ENCODE peak calls at places on chromosome 11, in seven cellular contexts. One of them, this sample, is unnamed.
A peak's percentile ranks its signal among the peaks of the same experiment; 100 is the strongest.

GRCh38 chr11:62439785-62440602 is 21.2 kb downstream of the SCGB1A1 start:
- DNase-seq in fibroblast of mammary gland: peak; percentile 75
- DNase-seq in skeletal muscle cell: peak; percentile 52
- DNase-seq in neural crest cell: no peak
- DNase-seq in amniotic stem cell: no peak
- DNase-seq in EL: peak; percentile 80
- DNase-seq in DMS 273 treated with DMSO at 0.1 percent for 48 hours: no peak
- DNase-seq in this sample: no peak

GRCh38 chr11:10307022-10307410 is 2.1 kb downstream of the ADM start:
- DNase-seq in fibroblast of mammary gland: peak; percentile 75
- DNase-seq in skeletal muscle cell: no peak
- DNase-seq in neural crest cell: no peak
- DNase-seq in amniotic stem cell: no peak
- DNase-seq in EL: no peak
- DNase-seq in DMS 273 treated with DMSO at 0.1 percent for 48 hours: no peak
- DNase-seq in this sample: no peak

GRCh38 chr11:85809881-85810280 is 1.1 kb downstream of the SYTL2 start:
- DNase-seq in fibroblast of mammary gland: no peak
- DNase-seq in skeletal muscle cell: no peak
- DNase-seq in neural crest cell: peak; percentile 37
- DNase-seq in amniotic stem cell: peak; percentile 8
- DNase-seq in EL: peak; percentile 71
- DNase-seq in DMS 273 treated with DMSO at 0.1 percent for 48 hours: no peak
- DNase-seq in this sample: no peak

GRCh38 chr11:121547574-121547973 is 94.8 kb upstream of the SORL1-AS1 start:
- DNase-seq in fibroblast of mammary gland: no peak
- DNase-seq in skeletal muscle cell: no peak
- DNase-seq in neural crest cell: no peak
- DNase-seq in amniotic stem cell: no peak
- DNase-seq in EL: no peak
- DNase-seq in DMS 273 treated with DMSO at 0.1 percent for 48 hours: no peak
- DNase-seq in this sample: no peak

GRCh38 chr11:126636911-126637799 is 281.7 kb downstream of the ST3GAL4 start:
- DNase-seq in fibroblast of mammary gland: peak; percentile 74
- DNase-seq in skeletal muscle cell: no peak
- DNase-seq in neural crest cell: no peak
- DNase-seq in amniotic stem cell: peak; percentile 45
- DNase-seq in EL: peak; percentile 86
- DNase-seq in DMS 273 treated with DMSO at 0.1 percent for 48 hours: no peak
- DNase-seq in this sample: no peak

GRCh38 chr11:85040166-85040565 is 587.0 kb downstream of the DLG2 start:
- DNase-seq in fibroblast of mammary gland: no peak
- DNase-seq in skeletal muscle cell: no peak
- DNase-seq in neural crest cell: no peak
- DNase-seq in amniotic stem cell: no peak
- DNase-seq in EL: no peak
- DNase-seq in DMS 273 treated with DMSO at 0.1 percent for 48 hours: no peak
- DNase-seq in this sample: no peak

GRCh38 chr11:101014600-101015242 is 114.9 kb downstream of the PGR start:
- DNase-seq in fibroblast of mammary gland: no peak
- DNase-seq in skeletal muscle cell: no peak
- DNase-seq in neural crest cell: no peak
- DNase-seq in amniotic stem cell: no peak
- DNase-seq in EL: no peak
- DNase-seq in DMS 273 treated with DMSO at 0.1 percent for 48 hours: no peak
- DNase-seq in this sample: no peak

GRCh38 chr11:8262552-8263108 is 1.0 kb downstream of the LMO1 start:
- DNase-seq in fibroblast of mammary gland: peak; percentile 31
- DNase-seq in skeletal muscle cell: peak; percentile 25
- DNase-seq in neural crest cell: peak; percentile 60
- DNase-seq in amniotic stem cell: no peak
- DNase-seq in EL: peak; percentile 69
- DNase-seq in DMS 273 treated with DMSO at 0.1 percent for 48 hours: no peak
- DNase-seq in this sample: peak; percentile 55

GRCh38 chr11:45847908-45848316 is 637 bp downstream of the CRY2 start:
- DNase-seq in fibroblast of mammary gland: peak; percentile 57
- DNase-seq in skeletal muscle cell: no peak
- DNase-seq in neural crest cell: peak; percentile 16
- DNase-seq in amniotic stem cell: peak; percentile 34
- DNase-seq in EL: peak; percentile 64
- DNase-seq in DMS 273 treated with DMSO at 0.1 percent for 48 hours: no peak
- DNase-seq in this sample: peak; percentile 25

GRCh38 chr11:14645985-14646900 is 2.6 kb downstream of the PDE3B start:
- DNase-seq in fibroblast of mammary gland: no peak
- DNase-seq in skeletal muscle cell: no peak
- DNase-seq in neural crest cell: no peak
- DNase-seq in amniotic stem cell: no peak
- DNase-seq in EL: no peak
- DNase-seq in DMS 273 treated with DMSO at 0.1 percent for 48 hours: no peak
- DNase-seq in this sample: no peak

GRCh38 chr11:23509821-23510220 is 649.5 kb upstream of the CCDC179 start:
- DNase-seq in fibroblast of mammary gland: no peak
- DNase-seq in skeletal muscle cell: no peak
- DNase-seq in neural crest cell: no peak
- DNase-seq in amniotic stem cell: no peak
- DNase-seq in EL: no peak
- DNase-seq in DMS 273 treated with DMSO at 0.1 percent for 48 hours: no peak
- DNase-seq in this sample: no peak

GRCh38 chr11:100731471-100731870 is 44.4 kb downstream of the ARHGAP42 start:
- DNase-seq in fibroblast of mammary gland: no peak
- DNase-seq in skeletal muscle cell: no peak
- DNase-seq in neural crest cell: no peak
- DNase-seq in amniotic stem cell: no peak
- DNase-seq in EL: no peak
- DNase-seq in DMS 273 treated with DMSO at 0.1 percent for 48 hours: no peak
- DNase-seq in this sample: no peak

GRCh38 chr11:8297781-8298440 is 34.2 kb upstream of the LMO1 start:
- DNase-seq in fibroblast of mammary gland: no peak
- DNase-seq in skeletal muscle cell: no peak
- DNase-seq in neural crest cell: no peak
- DNase-seq in amniotic stem cell: no peak
- DNase-seq in EL: no peak
- DNase-seq in DMS 273 treated with DMSO at 0.1 percent for 48 hours: no peak
- DNase-seq in this sample: no peak